ENCODE peak calls at places on chromosomes 16 and 17, in four cellular contexts. One of them, this sample, is unnamed.

GRCh38 chr16:6484121-6484520 is 848.5 kb upstream of the RBFOX1 start:
- DNase-seq in IMR-90: no peak
- DNase-seq in neuronal stem cell: no peak
- DNase-seq in NT2/D1: no peak
- DNase-seq in this sample: no peak

GRCh38 chr16:5900046-5900445 is 802.5 kb upstream of the EEF2KMT start:
- DNase-seq in IMR-90: no peak
- DNase-seq in neuronal stem cell: no peak
- DNase-seq in NT2/D1: no peak
- DNase-seq in this sample: no peak

GRCh38 chr16:51569204-51569911 is 418.3 kb upstream of the SALL1 start:
- DNase-seq in IMR-90: no peak
- DNase-seq in neuronal stem cell: no peak
- DNase-seq in NT2/D1: no peak
- DNase-seq in this sample: no peak

GRCh38 chr17:77691216-77692085 is 267.1 kb upstream of the TNRC6C start:
- DNase-seq in IMR-90: no peak
- DNase-seq in neuronal stem cell: no peak
- DNase-seq in NT2/D1: no peak
- DNase-seq in this sample: no peak

GRCh38 chr17:71495420-71495819 is 625.4 kb upstream of the SOX9 start:
- DNase-seq in IMR-90: no peak
- DNase-seq in neuronal stem cell: no peak
- DNase-seq in NT2/D1: no peak
- DNase-seq in this sample: no peak

GRCh38 chr16:75996491-75996890 is 270.2 kb upstream of the CPHXL start:
- DNase-seq in IMR-90: no peak
- DNase-seq in neuronal stem cell: no peak
- DNase-seq in NT2/D1: no peak
- DNase-seq in this sample: no peak

GRCh38 chr17:61321344-61321743 is 78.3 kb upstream of the TBX2 start:
- DNase-seq in IMR-90: no peak
- DNase-seq in neuronal stem cell: no peak
- DNase-seq in NT2/D1: no peak
- DNase-seq in this sample: no peak

GRCh38 chr17:68324654-68325336 is 33.5 kb downstream of the ARSG start:
- DNase-seq in IMR-90: no peak
- DNase-seq in neuronal stem cell: no peak
- DNase-seq in NT2/D1: no peak
- DNase-seq in this sample: no peak

GRCh38 chr16:28873543-28874201 is 4.6 kb upstream of the ATP2A1 start:
- DNase-seq in IMR-90: no peak
- DNase-seq in neuronal stem cell: no peak
- DNase-seq in NT2/D1: no peak
- DNase-seq in this sample: no peak

GRCh38 chr16:55324491-55325447 is 766 bp downstream of the IRX6 start:
- DNase-seq in IMR-90: no peak
- DNase-seq in neuronal stem cell: no peak
- DNase-seq in NT2/D1: no peak
- DNase-seq in this sample: no peak

GRCh38 chr17:56676807-56677206 is 83.3 kb downstream of the NOG start:
- DNase-seq in IMR-90: no peak
- DNase-seq in neuronal stem cell: no peak
- DNase-seq in NT2/D1: no peak
- DNase-seq in this sample: no peak

GRCh38 chr17:51124641-51125503 is 4.2 kb upstream of the SPAG9 start:
- DNase-seq in IMR-90: no peak
- DNase-seq in neuronal stem cell: no peak
- DNase-seq in NT2/D1: no peak
- DNase-seq in this sample: no peak

GRCh38 chr16:87558682-87559081 is 43.6 kb upstream of the JPH3 start:
- DNase-seq in IMR-90: no peak
- DNase-seq in neuronal stem cell: no peak
- DNase-seq in NT2/D1: no peak
- DNase-seq in this sample: no peak

GRCh38 chr17:19713901-19714361 is 2.5 kb downstream of the SLC47A2 start:
- DNase-seq in IMR-90: no peak
- DNase-seq in neuronal stem cell: no peak
- DNase-seq in NT2/D1: no peak
- DNase-seq in this sample: no peak

GRCh38 chr16:28882476-28883180 is 4.3 kb downstream of the ATP2A1 start:
- DNase-seq in IMR-90: no peak
- DNase-seq in neuronal stem cell: no peak
- DNase-seq in NT2/D1: no peak
- DNase-seq in this sample: no peak

GRCh38 chr16:28974007-28974436 is 556 bp upstream of the SPNS1 start:
- DNase-seq in IMR-90: peak
- DNase-seq in neuronal stem cell: peak
- DNase-seq in NT2/D1: peak
- DNase-seq in this sample: peak

GRCh38 chr16:52372313-52372712 is 174.6 kb downstream of the TOX3 start:
- DNase-seq in IMR-90: no peak
- DNase-seq in neuronal stem cell: no peak
- DNase-seq in NT2/D1: no peak
- DNase-seq in this sample: no peak

GRCh38 chr17:65191805-65192740 is 54.9 kb downstream of the RGS9 start:
- DNase-seq in IMR-90: peak
- DNase-seq in neuronal stem cell: no peak
- DNase-seq in NT2/D1: no peak
- DNase-seq in this sample: no peak

GRCh38 chr16:75068075-75068474 is 48.5 kb downstream of the LDHD start:
- DNase-seq in IMR-90: no peak
- DNase-seq in neuronal stem cell: no peak
- DNase-seq in NT2/D1: no peak
- DNase-seq in this sample: no peak

GRCh38 chr16:73420244-73421040 is 372.5 kb upstream of the ZFHX3 start:
- DNase-seq in IMR-90: no peak
- DNase-seq in neuronal stem cell: no peak
- DNase-seq in NT2/D1: no peak
- DNase-seq in this sample: no peak

GRCh38 chr17:55437165-55437605 is 15.6 kb upstream of the MMD start:
- DNase-seq in IMR-90: no peak
- DNase-seq in neuronal stem cell: no peak
- DNase-seq in NT2/D1: no peak
- DNase-seq in this sample: peak

GRCh38 chr17:1787301-1787902 is 25.5 kb downstream of the SERPINF1 start:
- DNase-seq in IMR-90: peak
- DNase-seq in neuronal stem cell: no peak
- DNase-seq in NT2/D1: no peak
- DNase-seq in this sample: no peak

GRCh38 chr17:27544350-27545131 is 86.4 kb upstream of the LGALS9 start:
- DNase-seq in IMR-90: peak
- DNase-seq in neuronal stem cell: no peak
- DNase-seq in NT2/D1: no peak
- DNase-seq in this sample: no peak

GRCh38 chr16:87790278-87791023 is 24.7 kb upstream of the KLHDC4 start:
- DNase-seq in IMR-90: peak
- DNase-seq in neuronal stem cell: no peak
- DNase-seq in NT2/D1: no peak
- DNase-seq in this sample: no peak

GRCh38 chr17:73546770-73547345 is 97.4 kb downstream of the SDK2 start:
- DNase-seq in IMR-90: no peak
- DNase-seq in neuronal stem cell: peak
- DNase-seq in NT2/D1: peak
- DNase-seq in this sample: peak

GRCh38 chr16:22232277-22233049 is 26.4 kb downstream of the EEF2K start:
- DNase-seq in IMR-90: peak
- DNase-seq in neuronal stem cell: no peak
- DNase-seq in NT2/D1: no peak
- DNase-seq in this sample: peak

GRCh38 chr16:50932348-50932916 is 190.5 kb downstream of the CYLD start:
- DNase-seq in IMR-90: no peak
- DNase-seq in neuronal stem cell: no peak
- DNase-seq in NT2/D1: no peak
- DNase-seq in this sample: no peak

GRCh38 chr17:35448214-35448898 is at the start of gene SLFN13:
- DNase-seq in IMR-90: peak
- DNase-seq in neuronal stem cell: peak
- DNase-seq in NT2/D1: peak
- DNase-seq in this sample: peak

GRCh38 chr17:29112780-29113295 is 67.4 kb downstream of the MYO18A start:
- DNase-seq in IMR-90: no peak
- DNase-seq in neuronal stem cell: no peak
- DNase-seq in NT2/D1: no peak
- DNase-seq in this sample: no peak

GRCh38 chr17:7019839-7020519 is 2.9 kb upstream of the BCL6B start:
- DNase-seq in IMR-90: peak
- DNase-seq in neuronal stem cell: no peak
- DNase-seq in NT2/D1: no peak
- DNase-seq in this sample: peak

GRCh38 chr16:88681084-88681680 is 5.1 kb downstream of the SNAI3 start:
- DNase-seq in IMR-90: no peak
- DNase-seq in neuronal stem cell: no peak
- DNase-seq in NT2/D1: no peak
- DNase-seq in this sample: peak

GRCh38 chr17:7184647-7185046 is 5.5 kb upstream of the ASGR1 start:
- DNase-seq in IMR-90: no peak
- DNase-seq in neuronal stem cell: no peak
- DNase-seq in NT2/D1: no peak
- DNase-seq in this sample: no peak

GRCh38 chr17:8799001-8799850 is at the start of gene MFSD6L:
- DNase-seq in IMR-90: no peak
- DNase-seq in neuronal stem cell: no peak
- DNase-seq in NT2/D1: peak
- DNase-seq in this sample: no peak

GRCh38 chr16:373848-374615 is 3.7 kb upstream of the MRPL28 start:
- DNase-seq in IMR-90: no peak
- DNase-seq in neuronal stem cell: no peak
- DNase-seq in NT2/D1: no peak
- DNase-seq in this sample: no peak

GRCh38 chr17:31019004-31019403 is 48.2 kb downstream of the RNF135 start:
- DNase-seq in IMR-90: no peak
- DNase-seq in neuronal stem cell: no peak
- DNase-seq in NT2/D1: no peak
- DNase-seq in this sample: no peak

GRCh38 chr16:81873221-81873620 is 94.1 kb downstream of the PLCG2 start:
- DNase-seq in IMR-90: no peak
- DNase-seq in neuronal stem cell: no peak
- DNase-seq in NT2/D1: no peak
- DNase-seq in this sample: no peak

GRCh38 chr16:81878529-81878928 is 99.4 kb downstream of the PLCG2 start:
- DNase-seq in IMR-90: no peak
- DNase-seq in neuronal stem cell: no peak
- DNase-seq in NT2/D1: no peak
- DNase-seq in this sample: no peak

GRCh38 chr16:81876273-81876900 is 97.3 kb downstream of the PLCG2 start:
- DNase-seq in IMR-90: no peak
- DNase-seq in neuronal stem cell: no peak
- DNase-seq in NT2/D1: no peak
- DNase-seq in this sample: no peak

GRCh38 chr16:81875461-81875860 is 96.4 kb downstream of the PLCG2 start:
- DNase-seq in IMR-90: no peak
- DNase-seq in neuronal stem cell: no peak
- DNase-seq in NT2/D1: no peak
- DNase-seq in this sample: no peak

GRCh38 chr16:81873843-81874752 is 95.0 kb downstream of the PLCG2 start:
- DNase-seq in IMR-90: peak
- DNase-seq in neuronal stem cell: peak
- DNase-seq in NT2/D1: no peak
- DNase-seq in this sample: peak
- H3K4me3 ChIP-seq in IMR-90: no peak
- H3K4me3 ChIP-seq in neuronal stem cell: no peak
- H3K4me3 ChIP-seq in NT2/D1: no peak
- H3K4me3 ChIP-seq in this sample: no peak

DNA sequence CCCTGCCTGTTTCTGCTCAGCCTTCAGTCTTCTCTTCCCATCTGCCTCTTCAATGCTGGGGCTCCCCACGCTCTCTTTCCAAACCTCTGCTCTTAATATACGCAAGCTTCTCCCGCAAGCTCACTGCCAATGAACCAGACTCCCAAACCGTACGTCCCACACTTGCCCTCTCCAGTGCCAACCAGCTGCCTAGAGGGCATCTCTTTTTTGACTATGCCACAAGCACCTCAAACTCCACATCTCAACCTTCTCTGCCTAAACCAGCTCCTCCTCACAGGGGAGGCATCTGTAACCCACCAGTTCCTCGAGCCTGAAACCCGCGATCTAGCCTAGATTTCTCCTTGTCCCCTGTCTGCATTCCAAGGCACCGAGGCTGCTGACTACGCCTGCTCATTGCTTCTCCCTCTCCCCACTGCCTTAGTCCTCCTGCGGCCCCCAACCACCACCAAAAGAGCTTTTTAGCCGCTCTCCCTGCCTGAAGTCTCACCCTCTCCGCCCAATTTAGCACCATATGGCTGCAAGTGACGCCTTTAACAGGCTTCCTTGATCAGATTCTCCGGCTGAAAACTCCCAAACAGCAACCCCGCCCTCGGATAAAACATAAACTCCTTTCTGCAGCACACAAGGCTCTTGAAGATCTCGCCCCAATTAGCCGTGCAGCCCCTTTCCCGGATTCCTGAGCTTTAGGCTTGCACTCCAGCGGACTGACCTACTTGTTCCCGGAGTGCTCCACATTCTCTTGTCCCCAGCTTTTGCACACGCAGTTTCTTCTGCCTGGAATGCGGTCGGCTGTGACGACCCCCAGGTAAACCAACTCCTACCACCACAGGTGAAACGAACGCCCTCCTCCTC is 1.5 kb downstream of the GGA2 start:
- DNase-seq in IMR-90: no peak
- DNase-seq in neuronal stem cell: no peak
- DNase-seq in NT2/D1: peak
- DNase-seq in this sample: peak
- H3K4me3 ChIP-seq in IMR-90: peak
- H3K4me3 ChIP-seq in neuronal stem cell: peak
- H3K4me3 ChIP-seq in NT2/D1: peak
- H3K4me3 ChIP-seq in this sample: peak

GRCh38 chr17:39027440-39028035 is 60.3 kb upstream of the FBXO47 start:
- DNase-seq in IMR-90: no peak
- DNase-seq in neuronal stem cell: no peak
- DNase-seq in NT2/D1: no peak
- DNase-seq in this sample: no peak
- H3K4me3 ChIP-seq in IMR-90: no peak
- H3K4me3 ChIP-seq in neuronal stem cell: peak
- H3K4me3 ChIP-seq in NT2/D1: peak
- H3K4me3 ChIP-seq in this sample: peak

DNA sequence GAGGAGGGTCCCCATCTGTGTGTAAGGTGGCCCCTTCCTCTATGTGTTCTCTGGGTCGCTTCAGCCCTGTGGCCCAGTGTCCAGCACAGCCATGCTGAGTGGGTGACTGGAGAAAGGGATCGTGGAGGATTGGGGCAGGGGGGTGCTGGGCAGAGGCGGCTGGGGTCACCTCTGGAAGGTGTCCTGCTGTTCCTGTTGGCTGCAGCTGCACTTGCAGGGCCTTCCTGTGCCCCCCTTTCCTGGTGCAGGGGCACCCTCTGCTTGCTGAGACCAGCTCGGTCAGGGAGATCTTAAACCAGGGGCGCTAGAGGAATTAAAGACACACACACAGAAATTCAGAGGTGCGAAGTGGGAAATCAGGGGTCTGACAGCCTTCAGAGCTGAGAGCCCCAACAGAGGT is 11.1 kb downstream of the IL32 start:
- DNase-seq in IMR-90: no peak
- DNase-seq in neuronal stem cell: no peak
- DNase-seq in NT2/D1: no peak
- DNase-seq in this sample: no peak
- H3K4me3 ChIP-seq in IMR-90: no peak
- H3K4me3 ChIP-seq in neuronal stem cell: no peak
- H3K4me3 ChIP-seq in NT2/D1: no peak
- H3K4me3 ChIP-seq in this sample: no peak

GRCh38 chr16:23650674-23651073 is 9.4 kb downstream of the DCTN5 start:
- DNase-seq in IMR-90: peak
- DNase-seq in neuronal stem cell: no peak
- DNase-seq in NT2/D1: no peak
- DNase-seq in this sample: peak
- H3K4me3 ChIP-seq in IMR-90: no peak
- H3K4me3 ChIP-seq in neuronal stem cell: no peak
- H3K4me3 ChIP-seq in NT2/D1: no peak
- H3K4me3 ChIP-seq in this sample: no peak

This sample was measured in HAP-1.